ENCODE peak calls at places on chromosomes 4 and X, in five cellular contexts. N, C, W, M and V are unnamed samples.

GRCh38 chr4:119725688-119726330 is 97.2 kb upstream of the PDE5A start:
- DNase-seq in N (no peak), C (peak; percentile 22), W (no peak), M (no peak), V (no peak)

GRCh38 chrX:67949270-67949669 is 405.4 kb downstream of the AR start:
- DNase-seq in N (no peak), C (no peak), W (no peak), M (no peak), V (no peak)

GRCh38 chr4:124631760-124632159 is 80.8 kb downstream of the ANKRD50 start:
- DNase-seq in N (no peak), C (peak; percentile 97), W (peak; percentile 93), M (peak; percentile 1), V (peak; percentile 97)

GRCh38 chr4:173919861-173920260 is 363.6 kb downstream of the FBXO8 start:
- DNase-seq in N (no peak), C (no peak), W (no peak), M (no peak), V (no peak)

GRCh38 chr4:48986654-48987164 is 634 bp downstream of the CWH43 start:
- DNase-seq in N (no peak), C (no peak), W (no peak), M (no peak), V (no peak)

GRCh38 chr4:20391224-20391623 is 139.5 kb downstream of the SLIT2 start:
- DNase-seq in N (no peak), C (peak; percentile 50), W (no peak), M (no peak), V (peak; percentile 57)

GRCh38 chr4:11529625-11530201 is 101.0 kb upstream of the HS3ST1 start:
- DNase-seq in N (no peak), C (peak; percentile 81), W (no peak), M (no peak), V (peak; percentile 67)

GRCh38 chr4:81676552-81676951 is 204.8 kb upstream of the RASGEF1B start:
- DNase-seq in N (no peak), C (no peak), W (no peak), M (no peak), V (no peak)

GRCh38 chr4:137263206-137263605 is 269.1 kb downstream of the PCDH18 start:
- DNase-seq in N (no peak), C (no peak), W (no peak), M (no peak), V (no peak)

GRCh38 chr4:75547647-75548387 is 8.0 kb upstream of the ODAPH start:
- DNase-seq in N (no peak), C (no peak), W (peak; percentile 12), M (no peak), V (peak; percentile 71)

GRCh38 chr4:100879471-100879870 is 361.6 kb upstream of the EMCN start:
- DNase-seq in N (no peak), C (no peak), W (no peak), M (no peak), V (no peak)

GRCh38 chr4:95267081-95267480 is 281.7 kb downstream of the UNC5C start:
- DNase-seq in N (no peak), C (peak; percentile 43), W (peak; percentile 54), M (no peak), V (peak; percentile 69)

GRCh38 chr4:52614241-52614640 is 44.9 kb downstream of the USP46 start:
- DNase-seq in N (no peak), C (no peak), W (no peak), M (no peak), V (no peak)

GRCh38 chr4:147707892-147708672 is 23.8 kb upstream of the ARHGAP10 start:
- DNase-seq in N (peak; percentile 31), C (peak; percentile 54), W (no peak), M (peak; percentile 29), V (peak; percentile 66)

GRCh38 chr4:105714071-105714521 is 5.5 kb downstream of the GSTCD start:
- DNase-seq in N (no peak), C (no peak), W (no peak), M (no peak), V (no peak)

GRCh38 chrX:38156838-38157237 is 63.8 kb downstream of the SRPX start:
- DNase-seq in N (no peak), C (no peak), W (no peak), M (no peak), V (no peak)

GRCh38 chr4:88295656-88296055 is 11.3 kb upstream of the PPM1K start:
- DNase-seq in N (no peak), C (no peak), W (no peak), M (no peak), V (no peak)

GRCh38 chr4:56803473-56803872 is 18.0 kb downstream of the SPINK2 start:
- DNase-seq in N (no peak), C (peak; percentile 37), W (no peak), M (no peak), V (peak; percentile 15)

GRCh38 chr4:10944321-10944720 is 259.8 kb upstream of the CLNK start:
- DNase-seq in N (no peak), C (no peak), W (no peak), M (no peak), V (no peak)

GRCh38 chr4:145843148-145843547 is 95.5 kb downstream of the ZNF827 start:
- DNase-seq in N (no peak), C (peak; percentile 77), W (no peak), M (no peak), V (peak; percentile 89)